ENCODE peak calls at places on chromosome X, in five cellular contexts. F is effector memory CD8-positive, alpha-beta T cell; P is pancreas; Q is central memory CD8-positive, alpha-beta T cell; U is lower lobe of right lung. Y is an unnamed sample.

GRCh38 chrX:108264376-108264775 is 172.8 kb downstream of the ATG4A start:
- ATAC-seq in Q (no peak), U (no peak), F (no peak), P (no peak), Y (no peak)

GRCh38 chrX:54992911-54993622 is 921 bp downstream of the PFKFB1 start:
- ATAC-seq in P (no peak), F (no peak), Q (no peak), U (no peak), Y (no peak)

GRCh38 chrX:13007519-13008188 is 32.7 kb downstream of the TMSB4X start:
- ATAC-seq in P (peak), Q (no peak), U (no peak), F (no peak), Y (peak)

GRCh38 chrX:154487518-154488290 is 1.3 kb upstream of the UBL4A start:
- ATAC-seq in F (no peak), P (no peak), Q (no peak), U (no peak), Y (no peak)

GRCh38 chrX:119919835-119920585 is 23.5 kb downstream of the NKAP start:
- ATAC-seq in U (no peak), P (no peak), F (no peak), Q (no peak), Y (no peak)

GRCh38 chrX:5780821-5781220 is 447.8 kb downstream of the NLGN4X start:
- ATAC-seq in P (no peak), U (no peak), Q (no peak), F (no peak), Y (no peak)

GRCh38 chrX:149074429-149074828 is 430.7 kb downstream of the IDS start:
- ATAC-seq in U (no peak), Q (no peak), F (no peak), P (no peak), Y (no peak)

GRCh38 chrX:40174594-40175415 is 77.0 kb upstream of the BCOR start:
- ATAC-seq in Q (no peak), F (peak), P (peak), U (peak), Y (peak)

GRCh38 chrX:7614616-7615015 is 228.4 kb upstream of the VCX start:
- ATAC-seq in F (no peak), Q (no peak), U (no peak), P (no peak), Y (no peak)

GRCh38 chrX:47283015-47283771 is 50.4 kb downstream of the USP11 start:
- ATAC-seq in Q (no peak), U (no peak), P (peak), F (peak), Y (peak)

GRCh38 chrX:17689971-17690409 is 47.3 kb upstream of the SCML1 start:
- ATAC-seq in F (no peak), P (peak), Q (no peak), U (no peak), Y (peak)

GRCh38 chrX:15468036-15468435 is 25.1 kb downstream of the PIR start:
- ATAC-seq in P (peak), F (no peak), Q (no peak), U (peak), Y (peak)

GRCh38 chrX:47293106-47293505 is 60.3 kb downstream of the USP11 start:
- ATAC-seq in Q (no peak), U (no peak), F (no peak), P (no peak), Y (no peak)

GRCh38 chrX:74232859-74233258 is 71.1 kb upstream of the ZCCHC13 start:
- ATAC-seq in Q (no peak), P (no peak), F (no peak), U (no peak), Y (peak)

GRCh38 chrX:8034058-8034457 is 106.8 kb upstream of the PNPLA4 start:
- ATAC-seq in P (no peak), U (no peak), Q (no peak), F (no peak), Y (no peak)

GRCh38 chrX:49269768-49270248 is at the start of gene PPP1R3F:
- ATAC-seq in Q (peak), F (peak), P (peak), U (peak), Y (no peak)

GRCh38 chrX:125382148-125382628 is 62.5 kb downstream of the TEX13C start:
- ATAC-seq in F (no peak), P (no peak), Q (no peak), U (no peak), Y (no peak)

GRCh38 chrX:25007059-25008053 is 8.4 kb downstream of the ARX start:
- ATAC-seq in Q (no peak), P (no peak), U (no peak), F (no peak), Y (no peak)

GRCh38 chrX:25343060-25343459 is 327.3 kb upstream of the ARX start:
- ATAC-seq in F (no peak), Q (no peak), P (no peak), U (no peak), Y (no peak)

GRCh38 chrX:95949588-95949987 is 735.1 kb upstream of the DIAPH2 start:
- ATAC-seq in P (no peak), U (no peak), F (no peak), Q (no peak), Y (no peak)

GRCh38 chrX:70444326-70445196 is at the start of gene DLG3:
- ATAC-seq in U (no peak), Q (peak), P (peak), F (peak), Y (peak)

GRCh38 chrX:133749370-133749769 is 236.0 kb downstream of the GPC3 start:
- ATAC-seq in U (no peak), P (no peak), F (no peak), Q (no peak), Y (no peak)

GRCh38 chrX:150507251-150507856 is 61.1 kb upstream of the MTM1 start:
- ATAC-seq in Q (no peak), P (peak), F (no peak), U (peak), Y (no peak)

GRCh38 chrX:130030826-130031225 is 48.4 kb downstream of the BCORL1 start:
- ATAC-seq in F (no peak), Q (no peak), U (no peak), P (no peak), Y (no peak)

GRCh38 chrX:123422875-123423274 is 238.8 kb downstream of the GRIA3 start:
- ATAC-seq in F (no peak), U (no peak), Q (no peak), P (peak), Y (peak)

GRCh38 chrX:153935326-153935851 is 552 bp upstream of the NAA10 start:
- ATAC-seq in Q (no peak), P (peak), U (peak), F (peak), Y (peak)

GRCh38 chrX:148556498-148556897 is 56.1 kb downstream of the AFF2 start:
- ATAC-seq in P (no peak), Q (no peak), F (no peak), U (no peak), Y (no peak)

GRCh38 chrX:34437586-34437985 is 219.5 kb downstream of the TMEM47 start:
- ATAC-seq in F (no peak), U (peak), Q (no peak), P (peak), Y (no peak)

GRCh38 chrX:120561634-120562568 is 1.1 kb upstream of the CUL4B start:
- ATAC-seq in F (no peak), P (no peak), Q (no peak), U (no peak), Y (no peak)

GRCh38 chrX:24229967-24230366 is 80.4 kb downstream of the ZFX start:
- ATAC-seq in Q (no peak), P (peak), F (no peak), U (no peak), Y (no peak)

GRCh38 chrX:119682019-119682989 is 10.7 kb downstream of the SEPTIN6 start:
- ATAC-seq in P (no peak), F (peak), Q (no peak), U (no peak), Y (no peak)

Y was measured in SK-N-SH treated with all-trans-retinoic acid at 6 μM for 48 hours.